ENCODE peak calls at places on chromosomes 11 and 22, in four cellular contexts. W is H9, F is H1, E is IMR-90. U is an unnamed sample.

GRCh38 chr22:21693333-21693998 is 27.7 kb downstream of the PPIL2 start:
- DNase-seq in W (no peak), F (no peak), E (no peak), U (no peak)

GRCh38 chr22:17998913-17999312 is 25.4 kb downstream of the MICAL3 start:
- DNase-seq in W (no peak), F (no peak), E (no peak), U (no peak)

GRCh38 chr11:32722255-32722654 is 72.2 kb downstream of the CCDC73 start:
- DNase-seq in W (no peak), F (no peak), E (no peak), U (no peak)

GRCh38 chr11:116257092-116257491 is 515.7 kb downstream of the BUD13 start:
- DNase-seq in W (no peak), F (no peak), E (no peak), U (peak)

GRCh38 chr11:69055598-69056516 is 7.1 kb downstream of the TPCN2 start:
- DNase-seq in W (no peak), F (no peak), E (no peak), U (no peak)

GRCh38 chr11:64558065-64558745 is 32.8 kb upstream of the SLC22A12 start:
- DNase-seq in W (peak), F (no peak), E (no peak), U (peak)

GRCh38 chr22:29842740-29843139 is 4.7 kb upstream of the ASCC2 start:
- DNase-seq in W (no peak), F (no peak), E (peak), U (peak)

GRCh38 chr11:18064035-18064434 is 18.0 kb upstream of the TPH1 start:
- DNase-seq in W (no peak), F (no peak), E (no peak), U (no peak)

GRCh38 chr11:78354741-78355705 is 62.6 kb downstream of the GAB2 start:
- DNase-seq in W (no peak), F (no peak), E (no peak), U (peak)

GRCh38 chr11:75925785-75926164 is 110.8 kb downstream of the UVRAG start:
- DNase-seq in W (no peak), F (no peak), E (peak), U (no peak)

GRCh38 chr22:22520020-22520656 is at the start of gene ZNF280A:
- DNase-seq in W (peak), F (no peak), E (no peak), U (peak)

GRCh38 chr11:2728663-2729332 is 29.0 kb upstream of the KCNQ1OT1 start:
- DNase-seq in W (no peak), F (no peak), E (no peak), U (no peak)

GRCh38 chr11:64639885-64640284 is 48.9 kb downstream of the SLC22A12 start:
- DNase-seq in W (no peak), F (no peak), E (no peak), U (no peak)

GRCh38 chr11:1998290-1998689 is 648 bp upstream of the H19 start:
- DNase-seq in W (no peak), F (no peak), E (no peak), U (no peak)

GRCh38 chr22:22749167-22749758 is 104.8 kb downstream of the GGTLC2 start:
- DNase-seq in W (no peak), F (no peak), E (no peak), U (no peak)

GRCh38 chr11:66604161-66604560 is 11.2 kb downstream of the CCS start:
- DNase-seq in W (no peak), F (no peak), E (no peak), U (no peak)

GRCh38 chr22:44915441-44915840 is 94.4 kb downstream of the PHF21B start:
- DNase-seq in W (no peak), F (no peak), E (no peak), U (no peak)

GRCh38 chr11:73348838-73349237 is 27.4 kb upstream of the RELT start:
- DNase-seq in W (no peak), F (no peak), E (no peak), U (no peak)

GRCh38 chr11:59192446-59193020 is 20.2 kb downstream of the MPEG1 start:
- DNase-seq in W (no peak), F (no peak), E (no peak), U (peak)

GRCh38 chr11:113974741-113975470 is at the start of gene HTR3A:
- DNase-seq in W (peak), F (peak), E (no peak), U (peak)

GRCh38 chr11:3225159-3225758 is 6.6 kb upstream of the MRGPRG start:
- DNase-seq in W (no peak), F (no peak), E (no peak), U (peak)

GRCh38 chr22:20455709-20456063 is 18.1 kb upstream of the SCARF2 start:
- DNase-seq in W (no peak), F (no peak), E (peak), U (no peak)

GRCh38 chr11:68016904-68017817 is 7.0 kb downstream of the ALDH3B1 start:
- DNase-seq in W (no peak), F (no peak), E (no peak), U (no peak)

GRCh38 chr11:34056672-34057071 is 5.1 kb downstream of the CAPRIN1 start:
- DNase-seq in W (no peak), F (no peak), E (no peak), U (no peak)

GRCh38 chr22:18119409-18120110 is 9.0 kb downstream of the TUBA8 start:
- DNase-seq in W (no peak), F (no peak), E (no peak), U (no peak)

GRCh38 chr22:36365020-36365411 is 22.8 kb downstream of the MYH9 start:
- DNase-seq in W (no peak), F (no peak), E (peak), U (peak)

GRCh38 chr11:2217211-2218081 is 45.8 kb upstream of the TH start:
- DNase-seq in W (peak), F (no peak), E (no peak), U (no peak)

GRCh38 chr11:114171257-114172054 is 111.9 kb downstream of the ZBTB16 start:
- DNase-seq in W (no peak), F (no peak), E (no peak), U (no peak)

GRCh38 chr11:10322830-10323792 is 18.2 kb downstream of the ADM start:
- DNase-seq in W (no peak), F (no peak), E (peak), U (peak)

GRCh38 chr11:2139691-2140337 is 625 bp upstream of the IGF2 start:
- DNase-seq in W (no peak), F (no peak), E (no peak), U (no peak)

GRCh38 chr11:12187399-12187798 is 77.0 kb downstream of the MICAL2 start:
- DNase-seq in W (no peak), F (no peak), E (peak), U (no peak)

GRCh38 chr11:130546901-130547694 is 98.7 kb downstream of the ADAMTS15 start:
- DNase-seq in W (no peak), F (no peak), E (no peak), U (no peak)

GRCh38 chr11:62614275-62614674 is 1.2 kb downstream of the ROM1 start:
- DNase-seq in W (no peak), F (no peak), E (no peak), U (peak)
- H2AK5ac ChIP-seq in W (no peak), F (no peak), E (no peak), U (no peak)

DNA sequence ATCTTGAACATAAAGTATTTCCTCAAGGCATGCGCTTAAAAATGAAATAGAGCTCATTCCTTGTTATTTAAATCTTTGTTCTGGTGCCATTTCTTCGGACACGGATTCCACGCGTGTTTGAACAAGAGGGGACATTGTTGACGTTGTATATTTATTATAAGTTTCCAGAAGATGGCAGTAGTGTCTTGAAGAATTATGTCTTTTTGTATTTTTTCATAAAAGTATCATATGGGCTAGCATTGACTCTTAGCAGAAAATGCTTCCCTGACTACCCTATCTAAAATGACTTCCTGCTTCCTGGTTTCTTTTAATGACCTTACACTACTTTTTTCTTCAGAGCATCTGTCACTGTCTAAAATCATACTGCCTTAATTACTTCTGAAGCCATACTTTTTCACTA is 20.4 kb downstream of the BIRC2 start:
- DNase-seq in W (no peak), F (no peak), E (peak), U (no peak)
- H3K56ac ChIP-seq in W (no peak), F (no peak), E (no peak), U (no peak)

GRCh38 chr11:62985351-62985750 is 584 bp upstream of the SLC22A6 start:
- DNase-seq in W (no peak), F (no peak), E (no peak), U (no peak)

GRCh38 chr11:62980133-62980760 is 4.5 kb downstream of the SLC22A6 start:
- DNase-seq in W (no peak), F (no peak), E (peak), U (peak)

GRCh38 chr11:62984451-62984991 is at the start of gene SLC22A6:
- DNase-seq in W (no peak), F (no peak), E (no peak), U (no peak)

GRCh38 chr11:62981743-62982142 is 3.0 kb downstream of the SLC22A6 start:
- DNase-seq in W (peak), F (peak), E (no peak), U (peak)

GRCh38 chr11:62983536-62984199 is 1.1 kb downstream of the SLC22A6 start:
- DNase-seq in W (no peak), F (no peak), E (no peak), U (no peak)
- H3K23ac ChIP-seq in W (no peak), F (no peak), E (no peak), U (no peak)

GRCh38 chr11:108945341-108945740 is 280.5 kb downstream of the DDX10 start:
- DNase-seq in W (no peak), F (no peak), E (no peak), U (no peak)
- H2AK5ac ChIP-seq in W (no peak), F (no peak), E (no peak), U (no peak)

GRCh38 chr11:60208146-60208895 is 25.4 kb upstream of the MS4A6A start:
- DNase-seq in W (no peak), F (no peak), E (no peak), U (no peak)
- H3K56ac ChIP-seq in W (no peak), F (no peak), E (no peak), U (no peak)

DNA sequence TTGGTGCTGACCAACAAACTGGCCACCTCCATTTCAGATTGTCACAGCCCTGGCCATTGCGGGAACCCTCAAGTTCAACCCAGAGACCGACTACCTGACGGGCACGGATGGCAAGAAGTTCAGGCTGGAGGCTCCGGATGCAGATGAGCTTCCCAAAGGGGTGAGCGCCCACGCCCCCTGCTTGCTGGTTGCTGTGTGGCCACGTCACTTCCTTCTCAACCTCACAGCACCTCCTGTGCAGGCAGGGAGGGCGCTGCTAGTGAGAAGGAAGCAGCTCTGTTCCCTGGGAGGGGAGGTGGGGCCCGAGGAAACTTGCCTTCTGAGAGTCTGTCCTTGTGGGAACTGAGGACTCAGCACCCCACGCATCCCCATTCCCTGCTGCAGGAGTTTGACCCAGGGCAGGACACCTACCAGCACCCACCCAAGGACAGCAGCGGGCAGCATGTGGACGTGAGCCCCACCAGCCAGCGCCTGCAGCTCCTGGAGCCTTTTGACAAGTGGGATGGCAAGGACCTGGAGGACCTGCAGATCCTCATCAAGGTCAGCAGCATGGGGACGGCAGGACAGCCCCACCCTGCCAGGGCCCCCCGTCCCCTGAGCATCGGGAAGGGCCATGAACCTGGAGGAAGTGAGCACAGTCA is 19.3 kb downstream of the POLR3H start:
- DNase-seq in W (no peak), F (no peak), E (no peak), U (peak)
- H3K23ac ChIP-seq in W (no peak), F (no peak), E (peak), U (no peak)

GRCh38 chr22:49936018-49936972 is 17.9 kb downstream of the CRELD2 start:
- DNase-seq in W (peak), F (peak), E (peak), U (peak)

GRCh38 chr22:49938565-49939136 is 20.2 kb downstream of the CRELD2 start:
- DNase-seq in W (no peak), F (no peak), E (no peak), U (no peak)

GRCh38 chr22:49936973-49937757 is 18.7 kb downstream of the CRELD2 start:
- DNase-seq in W (no peak), F (no peak), E (no peak), U (no peak)

GRCh38 chr22:49935561-49935960 is 17.1 kb downstream of the CRELD2 start:
- DNase-seq in W (no peak), F (no peak), E (no peak), U (no peak)

DNA sequence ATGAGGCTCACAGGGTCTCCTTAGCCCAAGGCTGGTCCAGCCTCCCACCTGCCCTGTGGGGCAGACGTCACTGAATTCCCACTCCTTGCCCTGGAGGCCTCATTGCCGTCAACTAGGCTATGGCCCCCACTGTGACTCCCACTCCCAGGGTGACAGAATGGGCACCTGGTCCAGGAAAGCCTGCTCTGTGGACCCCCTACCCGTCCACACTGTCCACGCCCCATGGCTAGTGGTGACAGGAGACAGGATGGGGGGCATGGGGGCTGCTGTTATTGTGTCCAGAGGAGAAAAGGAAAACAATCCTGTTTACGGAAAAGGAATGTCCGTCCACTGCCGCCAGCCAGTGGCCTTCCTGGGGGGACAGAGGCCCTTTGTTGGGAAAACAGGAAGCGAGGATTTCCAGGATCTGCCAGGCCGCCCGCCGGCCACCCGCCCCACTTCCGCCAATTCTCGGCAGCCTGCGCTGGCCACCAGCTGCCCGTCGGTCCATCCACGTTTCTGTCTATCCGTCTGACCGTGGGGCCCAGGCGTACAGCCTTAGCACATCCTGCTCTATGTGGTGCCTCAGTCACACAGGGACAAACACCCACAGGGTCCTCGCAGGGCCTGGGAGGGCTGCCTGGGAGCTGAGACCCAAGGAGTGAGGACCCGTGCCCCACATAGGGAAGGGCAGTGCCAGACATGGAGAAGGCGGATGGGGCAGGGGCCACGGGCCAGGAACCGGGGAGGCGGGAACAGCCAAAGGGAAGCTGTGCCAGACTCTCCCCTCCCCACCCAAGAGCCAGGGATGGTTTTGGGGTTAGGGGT is 19.5 kb downstream of the CRELD2 start:
- DNase-seq in W (no peak), F (no peak), E (no peak), U (no peak)
- H2AK5ac ChIP-seq in W (no peak), F (peak), E (peak), U (no peak)

U was measured in mesendoderm.